ENCODE peak calls at places on chromosome 2, in ten cellular contexts. H, B, F, A, S, K, I, Y, T and O are unnamed samples. For H3K36me3, the result is how much of the 10 kb centered on the place peaks cover.

GRCh38 chr2:107364361-107364950 is 462.2 kb upstream of the RGPD4 start:
- DNase-seq in K (no peak), T (no peak), H (no peak), F (no peak), S (no peak), Y (no peak), B (peak), A (no peak), I (no peak), O (no peak)

GRCh38 chr2:73028841-73029240 is 42.7 kb downstream of the SFXN5 start:
- DNase-seq in F (no peak), H (no peak), A (no peak), I (peak), Y (no peak), S (no peak), T (no peak), K (no peak), B (no peak), O (no peak)

GRCh38 chr2:236892721-236893120 is 193.0 kb upstream of the COPS8 start:
- DNase-seq in I (no peak), Y (no peak), B (no peak), A (no peak), F (no peak), S (no peak), T (no peak), K (no peak), H (no peak), O (no peak)

GRCh38 chr2:186757009-186757408 is 63.1 kb downstream of the FAM171B start:
- DNase-seq in K (no peak), I (no peak), A (peak), B (no peak), H (no peak), S (peak), F (no peak), T (no peak), Y (no peak), O (peak)

GRCh38 chr2:200929334-200930249 is 33.9 kb downstream of the ORC2 start:
- DNase-seq in T (no peak), K (peak), H (no peak), A (no peak), I (peak), B (no peak), S (no peak), F (peak), Y (no peak), O (no peak)

GRCh38 chr2:125405816-125406215 is 1250.1 kb upstream of the GYPC start:
- DNase-seq in B (peak), K (peak), S (no peak), H (peak), F (peak), Y (no peak), T (no peak), I (peak), A (no peak), O (peak)

GRCh38 chr2:10415048-10415447 is 33.1 kb downstream of the ODC1 start:
- DNase-seq in B (no peak), T (no peak), Y (no peak), H (no peak), A (no peak), F (no peak), K (no peak), S (no peak), I (no peak), O (no peak)

GRCh38 chr2:167454036-167454435 is 565.8 kb downstream of the XIRP2 start:
- DNase-seq in T (no peak), A (no peak), S (no peak), I (no peak), B (no peak), Y (no peak), H (no peak), F (no peak), K (no peak), O (no peak)

GRCh38 chr2:206250041-206250897 is 24.2 kb upstream of the ZDBF2 start:
- DNase-seq in K (no peak), S (no peak), F (peak), I (peak), H (peak), A (peak), T (no peak), B (peak), Y (no peak), O (peak)

GRCh38 chr2:205376071-205376470 is 306.2 kb upstream of the NRP2 start:
- DNase-seq in K (no peak), B (no peak), T (peak), A (no peak), F (no peak), S (no peak), Y (no peak), H (no peak), I (no peak), O (no peak)

GRCh38 chr2:208467564-208467963 is 61.0 kb downstream of the PTH2R start:
- DNase-seq in T (no peak), Y (no peak), I (no peak), A (no peak), H (no peak), K (no peak), S (no peak), F (no peak), B (no peak), O (peak)

GRCh38 chr2:41420872-41421271 is 626.9 kb upstream of the PKDCC start:
- DNase-seq in S (no peak), B (no peak), A (no peak), F (no peak), Y (no peak), K (no peak), I (no peak), H (no peak), T (no peak), O (no peak)

GRCh38 chr2:233828546-233829192 is 25.7 kb downstream of the HJURP start:
- DNase-seq in B (no peak), H (no peak), T (no peak), A (no peak), K (no peak), I (no peak), Y (no peak), F (no peak), S (no peak), O (no peak)

GRCh38 chr2:235087812-235088607 is 136.2 kb downstream of the SH3BP4 start:
- DNase-seq in B (peak), K (no peak), T (peak), S (peak), I (no peak), A (peak), F (no peak), H (peak), Y (no peak), O (no peak)

GRCh38 chr2:227456772-227457171 is 15.2 kb upstream of the AGFG1 start:
- DNase-seq in B (peak), S (no peak), Y (no peak), T (no peak), A (no peak), H (no peak), I (no peak), F (peak), K (no peak), O (no peak)

GRCh38 chr2:153986488-153987229 is 114.9 kb downstream of the GALNT13 start:
- DNase-seq in A (peak), Y (no peak), S (peak), K (peak), T (no peak), F (no peak), I (peak), H (no peak), B (no peak), O (peak)

GRCh38 chr2:202883987-202884675 is 12.6 kb upstream of the ICA1L start:
- DNase-seq in F (peak), A (no peak), K (no peak), Y (no peak), B (no peak), H (no peak), I (peak), T (no peak), S (no peak), O (peak)

GRCh38 chr2:233922471-233922870 is 5.3 kb downstream of the TRPM8 start:
- DNase-seq in S (no peak), Y (no peak), K (no peak), A (no peak), T (no peak), F (peak), B (no peak), H (peak), I (no peak), O (no peak)

GRCh38 chr2:3094999-3095958 is 282.3 kb downstream of the EIPR1 start:
- DNase-seq in S (no peak), T (no peak), F (no peak), Y (no peak), A (no peak), I (no peak), K (no peak), H (no peak), B (no peak), O (peak)

GRCh38 chr2:125471963-125472362 is 1184.0 kb upstream of the GYPC start:
- DNase-seq in T (peak), K (peak), H (peak), S (peak), I (peak), Y (peak), F (peak), B (peak), A (peak), O (peak)

GRCh38 chr2:127047716-127048617 is 59.0 kb downstream of the BIN1 start:
- DNase-seq in H (no peak), S (no peak), I (no peak), T (peak), F (no peak), Y (no peak), K (no peak), B (no peak), A (no peak), O (no peak)

GRCh38 chr2:109337221-109337620 is 208.2 kb downstream of the SH3RF3 start:
- DNase-seq in A (no peak), T (no peak), B (no peak), S (no peak), I (no peak), K (no peak), Y (no peak), H (no peak), F (no peak), O (no peak)

GRCh38 chr2:42363413-42363812 is 2.4 kb upstream of the COX7A2L start:
- DNase-seq in T (no peak), B (no peak), H (no peak), I (no peak), A (no peak), S (no peak), K (no peak), F (no peak), Y (no peak), O (no peak)

GRCh38 chr2:182616471-182617393 is 99.3 kb upstream of the DNAJC10 start:
- DNase-seq in A (no peak), Y (no peak), T (no peak), I (peak), F (peak), S (no peak), K (no peak), H (peak), B (no peak), O (no peak)

GRCh38 chr2:127574656-127575055 is 39.2 kb downstream of the MYO7B start:
- DNase-seq in H (no peak), T (no peak), S (no peak), Y (no peak), F (no peak), I (no peak), A (no peak), K (no peak), B (no peak), O (no peak)

GRCh38 chr2:54879598-54880355 is 156.3 kb downstream of the EML6 start:
- DNase-seq in H (no peak), F (no peak), K (no peak), Y (no peak), A (no peak), S (no peak), I (no peak), T (no peak), B (peak), O (no peak)

GRCh38 chr2:108324531-108325256 is 36.0 kb downstream of the SULT1C2 start:
- DNase-seq in Y (no peak), B (no peak), T (no peak), S (no peak), A (no peak), F (peak), I (peak), K (peak), H (peak), O (no peak)

GRCh38 chr2:2846379-2847130 is 515.5 kb upstream of the MYT1L start:
- DNase-seq in H (no peak), T (peak), S (no peak), F (no peak), Y (no peak), A (no peak), K (peak), I (no peak), B (peak), O (peak)

GRCh38 chr2:199410130-199410529 is 47.6 kb downstream of the SATB2 start:
- DNase-seq in S (no peak), Y (no peak), F (peak), I (peak), K (peak), A (no peak), H (no peak), T (no peak), B (no peak), O (no peak)

GRCh38 chr2:171147081-171147480 is 13.6 kb downstream of the TLK1 start:
- DNase-seq in F (no peak), T (no peak), H (no peak), B (no peak), K (peak), S (no peak), Y (no peak), A (no peak), I (no peak), O (no peak)

GRCh38 chr2:138997849-138998517 is 217.8 kb upstream of the NXPH2 start:
- DNase-seq in K (peak), S (no peak), Y (no peak), I (peak), A (no peak), H (no peak), F (no peak), T (no peak), B (no peak), O (no peak)

GRCh38 chr2:212644195-212644837 is 105.7 kb upstream of the ERBB4 start:
- DNase-seq in Y (no peak), K (no peak), A (no peak), T (no peak), I (no peak), H (no peak), S (no peak), B (no peak), F (no peak), O (no peak)

GRCh38 chr2:96949701-96950350 is 36.6 kb downstream of the FAM178B start:
- DNase-seq in S (no peak), A (no peak), F (no peak), H (no peak), Y (no peak), I (no peak), T (no peak), K (no peak), B (no peak), O (no peak)
- H3K27ac ChIP-seq in S (no peak), A (no peak), F (no peak), H (no peak), Y (no peak), I (no peak), T (no peak), K (no peak), B (no peak), O (no peak)

DNA sequence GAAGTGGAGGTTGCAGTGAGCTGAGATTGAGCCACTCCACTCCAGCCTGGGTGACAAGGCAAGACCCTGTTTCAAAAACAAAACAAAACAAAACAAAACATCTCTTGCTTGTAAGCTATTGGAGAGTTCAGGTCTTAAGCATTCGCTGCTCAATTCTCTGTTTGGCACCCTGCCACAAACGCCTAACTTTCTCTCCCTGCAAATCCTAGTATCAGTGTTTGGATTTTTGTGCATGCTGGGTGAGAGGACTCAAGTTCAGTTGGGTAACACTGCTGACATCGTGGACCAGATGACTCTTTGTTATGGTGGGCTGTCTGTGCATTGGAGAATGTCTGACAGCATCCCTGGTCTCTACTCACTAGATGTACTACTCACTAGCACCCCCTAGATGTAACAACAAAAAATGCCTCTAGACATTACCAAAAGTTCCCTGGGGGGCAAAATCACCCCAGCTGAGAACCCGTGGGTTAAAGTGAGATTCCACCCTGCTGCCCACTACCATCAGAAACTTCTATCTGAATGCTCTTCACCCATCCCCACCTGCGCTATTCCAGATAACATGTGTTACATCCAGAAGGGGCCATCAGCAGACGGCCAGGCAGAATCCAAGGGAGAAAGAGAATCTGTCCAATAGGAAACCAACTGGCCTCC is 50.9 kb downstream of the CACNB4 start:
- DNase-seq in F (no peak), A (peak), H (peak), I (peak), K (peak), S (no peak), B (no peak), Y (no peak), T (peak), O (no peak)
- H3K4me2 ChIP-seq in F (no peak), A (no peak), H (no peak), I (no peak), K (no peak), S (no peak), B (no peak), Y (no peak), T (no peak), O (no peak)

GRCh38 chr2:61504949-61505348 is 33.2 kb downstream of the XPO1 start:
- DNase-seq in A (no peak), F (no peak), Y (no peak), H (no peak), S (no peak), I (no peak), T (no peak), K (no peak), B (no peak), O (no peak)

GRCh38 chr2:61493523-61493942 is 22.6 kb upstream of the USP34 start:
- DNase-seq in B (no peak), S (no peak), I (peak), H (peak), F (peak), A (no peak), Y (no peak), K (no peak), T (peak), O (no peak)

DNA sequence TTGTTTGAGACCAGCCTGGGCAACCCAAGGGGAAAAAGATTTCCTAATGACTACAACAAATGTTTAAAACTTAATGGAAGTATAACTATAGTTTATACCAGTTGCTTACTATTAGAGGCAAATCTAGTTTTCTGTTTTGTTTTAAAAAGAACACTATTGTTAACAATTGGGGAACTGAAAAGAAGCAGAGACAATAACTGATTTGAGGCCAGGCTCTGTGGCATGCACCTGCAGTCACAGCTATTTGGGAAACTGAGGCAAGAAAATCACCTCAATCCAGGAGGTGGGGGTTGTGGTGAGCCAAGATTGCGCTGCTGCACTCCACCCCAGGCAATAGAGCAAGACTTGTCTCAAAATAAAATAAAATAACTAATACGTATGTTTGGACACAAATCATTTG is 28.2 kb upstream of the USP34 start:
- DNase-seq in Y (no peak), T (no peak), K (no peak), S (no peak), I (no peak), H (no peak), B (no peak), F (no peak), A (no peak), O (no peak)
- H3K36me3 ChIP-seq in Y (half or more), T (half or more), K (half or more), S (half or more), I (half or more), H (under half), B (under half), F (under half), A (half or more), O (under half)

GRCh38 chr2:241887806-241888522 is 18.4 kb downstream of the RTP5 start:
- DNase-seq in I (no peak), F (no peak), S (no peak), B (no peak), A (no peak), H (no peak), Y (no peak), K (no peak), T (no peak), O (no peak)
- H3K27ac ChIP-seq in I (no peak), F (no peak), S (no peak), B (no peak), A (no peak), H (no peak), Y (no peak), K (no peak), T (no peak), O (no peak)

GRCh38 chr2:17461087-17461475 is 57.2 kb downstream of the RAD51AP2 start:
- DNase-seq in H (no peak), T (no peak), K (no peak), F (no peak), A (no peak), Y (no peak), S (no peak), B (no peak), I (no peak), O (no peak)
- H3K4me2 ChIP-seq in H (no peak), T (no peak), K (no peak), F (no peak), A (no peak), Y (no peak), S (no peak), B (no peak), I (no peak), O (no peak)